ENCODE peak calls at places on chromosomes 16 and 17, in four cellular contexts. O is SK-N-SH, H is K562, R is GM12878. S is an unnamed sample.

GRCh38 chr17:10875984-10876555 is 38.2 kb upstream of the PIRT start:
- DNase-seq in O (peak), R (no peak), H (peak), S (peak)

GRCh38 chr16:69150146-69150865 is 17.9 kb downstream of the UTP4 start:
- DNase-seq in R (no peak), O (peak), H (peak), S (peak)

GRCh38 chr17:28347261-28347891 is 10.0 kb downstream of the POLDIP2 start:
- DNase-seq in R (no peak), H (no peak), O (no peak), S (no peak)

GRCh38 chr16:1773703-1774455 is 945 bp upstream of the MRPS34 start:
- DNase-seq in O (no peak), R (no peak), H (no peak), S (no peak)

GRCh38 chr17:57544834-57545463 is 200.2 kb downstream of the CCDC182 start:
- DNase-seq in R (no peak), O (peak), H (no peak), S (no peak)

GRCh38 chr17:3809135-3809534 is 8.1 kb upstream of the ITGAE start:
- DNase-seq in H (no peak), O (no peak), R (no peak), S (no peak)

GRCh38 chr17:3730881-3731429 is 7.3 kb downstream of the HASPIN start:
- DNase-seq in R (no peak), H (no peak), O (no peak), S (no peak)

GRCh38 chr16:79430129-79430789 is 170.3 kb downstream of the MAF start:
- DNase-seq in R (no peak), H (no peak), O (peak), S (no peak)

GRCh38 chr16:23125277-23125676 is 24.0 kb downstream of the USP31 start:
- DNase-seq in O (no peak), H (no peak), R (no peak), S (no peak)

GRCh38 chr17:49748791-49749190 is 15.1 kb downstream of the FAM117A start:
- DNase-seq in R (peak), H (no peak), O (no peak), S (no peak)

GRCh38 chr17:64200080-64201042 is 62.7 kb downstream of the TEX2 start:
- DNase-seq in H (no peak), R (peak), O (no peak), S (no peak)

GRCh38 chr17:38613981-38614779 is 8.4 kb upstream of the SRCIN1 start:
- DNase-seq in O (no peak), R (no peak), H (no peak), S (peak)

DNA sequence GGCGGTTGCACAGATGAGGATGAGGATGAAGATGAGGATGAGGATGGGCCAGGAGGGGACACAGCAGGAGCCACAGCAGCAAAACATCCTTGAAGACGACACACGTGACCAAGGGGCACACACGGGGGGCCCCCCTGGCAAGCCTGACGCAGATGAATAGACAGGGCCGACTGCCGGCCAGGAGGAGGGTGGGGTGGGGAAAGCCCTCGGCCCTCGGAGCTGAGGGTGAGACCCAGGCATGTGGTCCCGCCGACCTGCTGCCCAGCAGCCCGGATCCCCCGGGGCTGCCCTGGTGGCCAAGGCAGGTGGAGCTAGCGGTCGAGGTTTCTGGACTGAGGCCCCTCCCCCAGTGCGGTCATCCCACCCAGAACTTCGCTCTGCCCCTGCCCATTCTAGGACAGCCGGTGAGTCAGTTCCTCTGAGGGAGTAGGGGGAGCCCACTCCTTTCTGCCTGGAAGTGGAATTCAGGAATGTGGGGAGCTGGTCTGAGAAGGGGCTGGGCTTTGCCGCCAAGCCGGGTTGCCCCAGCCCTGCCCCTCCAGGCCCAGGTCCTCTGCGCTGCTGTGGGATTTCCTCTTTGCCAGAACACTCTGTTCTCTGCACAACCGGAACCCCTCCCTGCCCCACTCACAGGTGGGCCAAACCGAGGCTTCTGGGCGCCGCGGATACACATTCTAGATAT is 9.9 kb downstream of the CYGB start:
- DNase-seq in O (peak), R (no peak), H (peak), S (peak)
- H3K4me3 ChIP-seq in O (no peak), R (no peak), H (no peak), S (peak)

GRCh38 chr17:19258371-19258770 is 21.2 kb downstream of the EPN2 start:
- DNase-seq in R (no peak), H (no peak), O (no peak), S (no peak)

GRCh38 chr17:19255279-19255678 is 18.1 kb downstream of the EPN2 start:
- DNase-seq in H (no peak), R (no peak), O (no peak), S (no peak)

GRCh38 chr17:19253112-19253511 is 15.9 kb downstream of the EPN2 start:
- DNase-seq in H (no peak), O (no peak), R (no peak), S (no peak)

GRCh38 chr17:19250421-19251141 is 13.4 kb downstream of the EPN2 start:
- DNase-seq in R (no peak), H (no peak), O (peak), S (no peak)

DNA sequence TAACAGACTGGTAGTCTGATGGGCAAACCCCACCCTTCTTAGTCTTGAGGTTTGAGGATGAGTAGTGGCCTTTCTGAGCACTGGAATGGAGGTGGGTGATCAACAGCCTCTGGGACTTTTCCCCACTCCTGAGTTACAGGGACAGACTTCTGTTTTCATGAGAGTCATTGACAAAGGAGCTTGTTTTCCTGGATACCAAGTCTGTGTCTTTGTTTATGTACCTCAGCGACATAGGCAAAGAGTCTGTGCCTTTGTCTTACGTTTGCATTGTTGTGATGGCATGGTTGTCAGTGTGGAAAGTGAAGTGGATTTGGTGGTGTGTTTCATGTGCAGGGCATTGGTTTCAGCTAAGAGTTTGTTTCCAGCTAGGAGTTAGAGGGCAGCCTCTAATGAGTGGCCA is 17.5 kb downstream of the EPN2 start:
- DNase-seq in O (no peak), R (no peak), H (no peak), S (no peak)
- TF ChIP-seq REST in O (no peak), R (no peak), H (no peak), S (no peak)

GRCh38 chr16:85676466-85676865 is 12.3 kb downstream of the GINS2 start:
- DNase-seq in R (no peak), O (no peak), H (no peak), S (no peak)

GRCh38 chr16:85675528-85675927 is 13.2 kb downstream of the GINS2 start:
- DNase-seq in H (no peak), R (no peak), O (no peak), S (peak)

GRCh38 chr16:85673529-85674417 is 15.0 kb downstream of the GINS2 start:
- DNase-seq in H (no peak), O (peak), R (no peak), S (no peak)

GRCh38 chr16:85674828-85675227 is 13.9 kb downstream of the GINS2 start:
- DNase-seq in R (no peak), O (no peak), H (no peak), S (no peak)

GRCh38 chr16:85674418-85674755 is 14.4 kb downstream of the GINS2 start:
- DNase-seq in O (no peak), R (no peak), H (no peak), S (no peak)
- TF ChIP-seq NFIC in O (no peak), R (no peak), H (no peak), S (no peak)

GRCh38 chr16:77212736-77213541 is 13.7 kb downstream of the SYCE1L start:
- DNase-seq in H (peak), O (peak), R (no peak), S (no peak)
- H3K4me3 ChIP-seq in H (peak), O (peak), R (peak), S (peak)

DNA sequence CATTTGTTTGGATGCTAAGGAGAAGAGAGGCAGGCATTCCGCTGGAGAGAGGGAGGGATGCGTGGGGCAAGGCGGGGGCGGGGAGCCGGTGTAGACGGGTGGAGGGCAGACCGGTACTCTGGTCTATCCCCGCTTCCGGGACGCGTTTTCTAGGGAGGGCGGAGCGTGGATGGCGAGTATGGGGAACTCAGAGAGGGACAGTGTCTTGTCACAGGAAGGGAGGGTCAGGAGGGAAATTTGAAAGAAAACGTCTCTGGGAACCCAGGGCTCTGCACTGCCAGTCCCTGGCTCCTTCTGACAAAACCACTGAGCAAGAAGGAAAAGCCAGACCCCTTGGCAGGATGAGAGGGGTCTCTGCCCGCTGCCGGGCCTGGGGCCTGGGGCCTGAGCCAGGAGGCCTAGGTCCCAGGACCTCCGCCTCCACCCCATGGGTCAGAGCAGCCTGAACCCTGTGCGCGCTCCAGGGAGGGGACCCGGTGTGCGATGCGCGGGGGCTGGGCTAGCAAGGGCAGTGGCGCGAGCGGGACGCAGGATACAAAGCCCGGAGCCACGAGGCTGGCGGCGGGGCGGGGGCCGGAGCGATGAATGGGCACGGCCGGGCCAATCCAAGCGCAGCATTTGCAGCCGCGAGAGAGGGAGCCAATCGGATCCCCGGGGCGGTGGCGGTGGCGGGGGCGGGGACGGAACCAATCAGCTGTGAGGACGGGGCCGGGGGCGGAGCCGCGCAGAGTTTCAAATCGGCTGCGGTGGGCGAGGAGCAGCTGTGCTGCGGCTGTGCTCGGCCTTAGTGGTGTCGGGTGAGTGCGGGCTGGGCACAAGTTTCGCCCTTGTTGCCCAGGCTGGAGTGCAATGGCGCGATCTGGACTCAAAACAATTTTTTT is at the start of gene PIMREG:
- DNase-seq in O (peak), R (peak), H (peak), S (peak)
- TF ChIP-seq REST in O (no peak), R (no peak), H (no peak), S (no peak)

DNA sequence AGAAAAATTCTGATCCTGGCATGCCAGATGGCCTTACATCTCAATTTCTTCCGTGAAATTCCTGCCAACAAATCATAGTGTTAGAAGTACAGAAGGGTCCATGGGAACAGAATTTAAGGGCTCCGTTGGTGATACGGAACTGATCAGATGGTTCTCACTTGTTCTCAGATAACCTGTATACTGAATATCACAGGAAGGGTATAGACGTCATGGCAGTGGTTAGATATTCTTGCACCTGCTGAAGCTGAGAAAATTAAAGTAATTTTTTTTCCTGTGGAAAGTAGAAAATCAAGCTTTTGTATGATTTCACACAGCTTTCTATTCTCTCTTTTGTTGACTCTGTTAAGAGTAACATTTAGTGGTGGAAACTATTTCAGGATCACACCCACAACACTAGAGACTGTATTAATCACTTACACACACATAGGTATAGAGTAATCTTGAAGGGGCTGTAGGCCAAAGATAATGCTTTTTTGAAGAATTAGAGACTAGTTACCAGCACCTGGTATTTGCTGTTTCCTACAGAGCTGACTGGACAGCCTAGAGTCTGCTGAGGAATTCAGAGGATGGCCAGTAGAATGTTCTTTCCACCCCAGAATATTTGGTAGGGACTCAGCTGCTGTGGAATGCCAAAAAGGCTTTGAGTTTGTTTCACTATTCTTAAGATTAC is 7.5 kb downstream of the TENT4B start:
- DNase-seq in H (no peak), R (no peak), O (no peak), S (no peak)
- TF ChIP-seq NFIC in H (no peak), R (no peak), O (no peak), S (no peak)

S was measured in HepG2.